ENCODE peak calls at places on chromosomes 2 and 18, in eight cellular contexts. G, B, P, H, J, S, C and V are unnamed samples.

GRCh38 chr2:127416486-127417001 is 1.7 kb upstream of the PROC start:
- DNase-seq in G (no peak), S (no peak), B (no peak), P (no peak), C (no peak), H (no peak), J (no peak), V (no peak)

GRCh38 chr2:239600650-239601049 is 199.8 kb upstream of the HDAC4 start:
- DNase-seq in B (no peak), J (no peak), S (peak; percentile 28), H (no peak), P (no peak), C (no peak), G (peak; percentile 24), V (no peak)

GRCh38 chr2:6545795-6546194 is 319.9 kb downstream of the CMPK2 start:
- DNase-seq in P (no peak), G (no peak), B (no peak), H (no peak), J (no peak), S (no peak), C (no peak), V (no peak)

GRCh38 chr2:132978840-132979239 is 308.8 kb upstream of the LYPD1 start:
- DNase-seq in B (no peak), S (no peak), H (no peak), J (no peak), P (no peak), G (no peak), C (no peak), V (no peak)

GRCh38 chr2:219332542-219332941 is at the start of gene RESP18:
- DNase-seq in G (no peak), P (no peak), B (no peak), J (no peak), C (no peak), S (no peak), H (no peak), V (no peak)

GRCh38 chr2:30238143-30238800 is 6.9 kb downstream of the LBH start:
- DNase-seq in J (no peak), C (no peak), S (peak; percentile 58), H (no peak), G (no peak), B (no peak), P (no peak), V (no peak)

GRCh38 chr2:199197448-199197847 is 260.3 kb downstream of the SATB2 start:
- DNase-seq in H (no peak), J (peak; percentile 2), B (no peak), P (no peak), S (no peak), C (no peak), G (no peak), V (no peak)

GRCh38 chr2:168705534-168706470 is 96.6 kb upstream of the NOSTRIN start:
- DNase-seq in P (peak; percentile 51), S (no peak), H (peak; percentile 50), G (peak; percentile 56), J (peak; percentile 66), C (peak; percentile 69), B (no peak), V (no peak)

GRCh38 chr2:20343128-20343527 is 7.5 kb downstream of the PUM2 start:
- DNase-seq in C (peak; percentile 20), G (no peak), J (peak; percentile 33), S (no peak), H (no peak), P (no peak), B (no peak), V (no peak)

GRCh38 chr2:72755647-72756423 is 70.0 kb downstream of the EXOC6B start:
- DNase-seq in G (no peak), P (no peak), B (no peak), S (no peak), H (no peak), C (peak; percentile 67), J (peak; percentile 56), V (no peak)

GRCh38 chr2:219736196-219736595 is 108.8 kb downstream of the SLC4A3 start:
- DNase-seq in J (peak; percentile 82), H (peak; percentile 67), C (peak; percentile 87), S (no peak), P (peak; percentile 86), B (peak; percentile 64), G (no peak), V (peak; percentile 43)

GRCh38 chr2:28108143-28108542 is 217.6 kb downstream of the BABAM2 start:
- DNase-seq in G (no peak), J (peak; percentile 38), H (no peak), B (no peak), C (peak; percentile 14), P (no peak), S (no peak), V (no peak)

GRCh38 chr18:48475635-48476549 is 62.9 kb upstream of the CTIF start:
- DNase-seq in C (peak; percentile 90), B (peak; percentile 55), P (peak; percentile 63), S (no peak), G (no peak), J (peak; percentile 89), H (peak; percentile 86), V (peak; percentile 42)

GRCh38 chr2:173298536-173299097 is 56.1 kb upstream of the CDCA7 start:
- DNase-seq in C (peak; percentile 10), H (no peak), B (no peak), G (no peak), P (no peak), J (peak; percentile 27), S (no peak), V (no peak)

GRCh38 chr18:11885278-11885991 is 22.7 kb downstream of the MPPE1 start:
- DNase-seq in J (no peak), G (no peak), P (no peak), H (no peak), C (no peak), S (no peak), B (no peak), V (no peak)

GRCh38 chr18:3995476-3996102 is 459.5 kb downstream of the DLGAP1 start:
- DNase-seq in J (peak; percentile 84), B (peak; percentile 68), G (no peak), S (no peak), H (peak; percentile 92), C (peak; percentile 78), P (peak; percentile 69), V (peak; percentile 24)

GRCh38 chr2:44055664-44056063 is 59.9 kb upstream of the LRPPRC start:
- DNase-seq in H (no peak), C (no peak), B (no peak), S (no peak), J (no peak), P (no peak), G (no peak), V (no peak)

GRCh38 chr2:185255566-185255965 is 483.0 kb upstream of the FSIP2 start:
- DNase-seq in P (peak; percentile 56), C (no peak), H (no peak), S (no peak), J (no peak), G (no peak), B (no peak), V (no peak)

GRCh38 chr2:201883559-201883958 is 77.2 kb downstream of the CDK15 start:
- DNase-seq in C (no peak), H (peak; percentile 60), J (no peak), P (no peak), B (no peak), S (no peak), G (no peak), V (peak; percentile 62)

GRCh38 chr2:88739985-88740600 is 48.6 kb downstream of the RPIA start:
- DNase-seq in S (no peak), J (peak; percentile 84), G (peak; percentile 70), P (peak; percentile 80), H (peak; percentile 96), C (peak; percentile 83), B (peak; percentile 65), V (peak; percentile 57)

GRCh38 chr2:197255550-197255949 is 55.0 kb downstream of the ANKRD44 start:
- DNase-seq in G (peak; percentile 52), J (peak; percentile 47), S (peak; percentile 88), B (peak; percentile 33), P (no peak), C (peak; percentile 67), H (peak; percentile 92), V (peak; percentile 83)

GRCh38 chr18:44790860-44791259 is 110.2 kb downstream of the SETBP1 start:
- DNase-seq in C (no peak), B (no peak), J (no peak), P (no peak), S (no peak), G (no peak), H (no peak), V (no peak)

GRCh38 chr18:44791520-44791919 is 110.8 kb downstream of the SETBP1 start:
- DNase-seq in H (no peak), B (no peak), C (peak; percentile 24), G (no peak), P (no peak), J (no peak), S (no peak), V (no peak)

GRCh38 chr18:44788334-44788733 is 107.6 kb downstream of the SETBP1 start:
- DNase-seq in P (no peak), C (no peak), S (no peak), G (no peak), B (no peak), J (no peak), H (no peak), V (no peak)

GRCh38 chr18:44792456-44793080 is 111.9 kb downstream of the SETBP1 start:
- DNase-seq in P (no peak), S (no peak), J (no peak), B (no peak), G (no peak), C (peak; percentile 23), H (no peak), V (no peak)

DNA sequence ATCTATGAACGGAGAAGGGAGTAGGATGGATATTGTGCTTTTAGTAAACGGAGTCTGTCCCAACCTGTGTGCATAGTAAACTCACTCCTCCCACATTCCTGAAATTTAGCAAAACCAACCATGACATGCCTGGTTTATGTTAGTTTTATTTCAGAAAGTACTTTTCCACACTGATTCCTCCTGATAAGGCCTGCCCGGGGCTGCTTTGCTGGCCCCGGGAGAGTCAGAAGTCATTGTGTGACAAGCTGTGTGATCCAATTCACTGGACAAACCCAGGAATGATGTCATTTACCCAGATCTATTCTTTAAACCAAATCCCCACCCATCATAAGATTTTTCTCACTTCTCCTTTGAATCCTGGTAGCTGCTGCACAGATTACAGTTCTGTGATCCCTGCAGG is 109.0 kb downstream of the SETBP1 start:
- DNase-seq in P (no peak), S (no peak), B (no peak), G (no peak), H (no peak), C (peak; percentile 31), J (peak; percentile 16), V (peak; percentile 12)
- H3K4me3 ChIP-seq in P (no peak overlapping the region), S (no peak overlapping the region), B (no peak overlapping the region), G (no peak overlapping the region), H (no peak overlapping the region), C (no peak overlapping the region), J (no peak overlapping the region), V (no peak overlapping the region)

GRCh38 chr2:84925724-84926376 is 20.4 kb downstream of the TMSB10 start:
- DNase-seq in B (peak; percentile 90), P (peak; percentile 98), C (peak; percentile 91), H (peak; percentile 99), J (peak; percentile 95), G (peak; percentile 100), S (peak; percentile 95), V (peak; percentile 89)
- H3K4me3 ChIP-seq in B (peak overlapping the region; percentile 23), P (peak overlapping the region; percentile 74), C (no peak overlapping the region), H (peak overlapping the region; percentile 72), J (peak overlapping the region; percentile 41), G (peak overlapping the region; percentile 52), S (peak overlapping the region; percentile 32), V (peak overlapping the region; percentile 41)

GRCh38 chr18:52426041-52426440 is 86.0 kb downstream of the DCC start:
- DNase-seq in G (no peak), B (no peak), H (no peak), J (no peak), P (no peak), S (no peak), C (no peak), V (no peak)
- H3K4me3 ChIP-seq in G (no peak overlapping the region), B (no peak overlapping the region), H (no peak overlapping the region), J (no peak overlapping the region), P (no peak overlapping the region), S (no peak overlapping the region), C (no peak overlapping the region), V (no peak overlapping the region)

GRCh38 chr2:17735864-17736263 is 17.7 kb downstream of the SMC6 start:
- DNase-seq in H (no peak), P (no peak), G (no peak), B (no peak), C (no peak), J (no peak), S (no peak), V (no peak)
- H3K4me3 ChIP-seq in H (no peak overlapping the region), P (no peak overlapping the region), G (no peak overlapping the region), B (no peak overlapping the region), C (no peak overlapping the region), J (no peak overlapping the region), S (no peak overlapping the region), V (no peak overlapping the region)